ENCODE peak calls at places on chromosomes 3 and 15, in four cellular contexts. G is GM23248, I is left ventricle myocardium inferior, B is esophagus squamous epithelium. J is an unnamed sample.

GRCh38 chr3:190546881-190547510 is 33.1 kb downstream of the IL1RAP start:
- DNase-seq in G (no peak), I (no peak), B (no peak), J (no peak)

GRCh38 chr3:171187706-171188290 is 161.3 kb upstream of the SLC2A2 start:
- DNase-seq in G (peak), I (no peak), B (no peak), J (no peak)

GRCh38 chr3:194986208-194987043 is 284.5 kb downstream of the XXYLT1 start:
- DNase-seq in G (no peak), I (no peak), B (no peak), J (no peak)

GRCh38 chr3:12708584-12709192 is 44.8 kb upstream of the RAF1 start:
- DNase-seq in G (peak), I (peak), B (no peak), J (no peak)

GRCh38 chr3:11499144-11499543 is 144.6 kb downstream of the VGLL4 start:
- DNase-seq in G (peak), I (no peak), B (no peak), J (no peak)

GRCh38 chr15:73560501-73561117 is 72.6 kb downstream of the NPTN start:
- DNase-seq in G (peak), I (no peak), B (no peak), J (no peak)

GRCh38 chr15:77607894-77608261 is 24.8 kb downstream of the LINGO1 start:
- DNase-seq in G (no peak), I (no peak), B (no peak), J (no peak)

GRCh38 chr3:194782767-194783404 is 97.2 kb downstream of the FAM43A start:
- DNase-seq in G (peak), I (no peak), B (no peak), J (no peak)

GRCh38 chr3:30299674-30300423 is 306.6 kb upstream of the TGFBR2 start:
- DNase-seq in G (no peak), I (no peak), B (no peak), J (no peak)

GRCh38 chr3:24299236-24299635 is 195.4 kb downstream of the THRB start:
- DNase-seq in G (peak), I (no peak), B (no peak), J (no peak)

GRCh38 chr3:24303057-24303754 is 191.4 kb downstream of the THRB start:
- DNase-seq in G (no peak), I (no peak), B (no peak), J (no peak)

GRCh38 chr3:24302382-24302781 is 192.3 kb downstream of the THRB start:
- DNase-seq in G (no peak), I (no peak), B (no peak), J (no peak)

GRCh38 chr3:24300949-24301348 is 193.7 kb downstream of the THRB start:
- DNase-seq in G (no peak), I (no peak), B (no peak), J (no peak)

DNA sequence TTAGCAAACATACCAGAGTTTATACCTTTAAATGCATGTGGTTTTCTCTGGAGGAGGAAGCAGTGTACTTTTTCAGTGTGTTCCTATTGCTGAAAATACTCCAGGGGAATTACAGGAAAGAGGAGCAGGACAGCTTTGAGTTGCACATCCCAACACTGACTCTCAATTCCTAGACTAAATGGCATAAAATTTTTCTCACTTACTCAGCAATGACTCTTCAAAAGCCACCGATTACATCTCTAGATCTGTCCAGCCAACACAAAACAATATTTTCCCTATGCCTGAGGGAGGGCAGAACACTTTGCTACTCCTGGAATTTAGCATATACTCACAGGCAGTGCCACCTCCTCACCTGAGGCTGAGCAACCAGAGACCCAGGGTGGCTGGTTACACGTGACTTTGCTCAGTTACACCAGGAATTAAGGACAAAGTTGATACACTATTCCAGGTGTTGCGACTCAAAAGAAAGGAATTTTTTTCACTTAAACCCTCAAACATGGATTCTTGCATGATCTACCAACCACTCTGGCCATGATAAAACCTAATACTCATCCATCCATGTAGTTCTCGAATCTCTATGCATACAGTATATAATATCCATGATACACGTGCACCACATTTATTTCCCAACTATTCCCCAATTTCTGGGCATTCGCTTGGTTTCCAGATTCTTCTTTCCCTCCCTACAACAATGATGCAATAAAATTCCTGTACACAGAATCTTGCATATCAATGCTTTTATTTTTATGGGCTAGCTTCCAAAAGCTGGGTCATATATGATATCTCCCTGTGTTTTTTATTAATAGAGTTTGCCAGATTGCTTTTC is 194.6 kb downstream of the THRB start:
- DNase-seq in G (peak), I (no peak), B (no peak), J (no peak)
- H3K27ac ChIP-seq in G (peak), I (no peak), B (no peak), J (no peak)

GRCh38 chr15:37087050-37087691 is 13.2 kb downstream of the MEIS2 start:
- DNase-seq in G (no peak), I (no peak), B (no peak), J (no peak)
- H3K4me3 ChIP-seq in G (no peak), I (no peak), B (no peak), J (no peak)

GRCh38 chr3:42151596-42152145 is 60.5 kb downstream of the TRAK1 start:
- DNase-seq in G (peak), I (no peak), B (no peak), J (no peak)
- H3K27ac ChIP-seq in G (no peak), I (no peak), B (peak), J (no peak)

GRCh38 chr3:52223449-52224408 is 1.7 kb downstream of the TLR9 start:
- DNase-seq in G (no peak), I (no peak), B (no peak), J (no peak)

GRCh38 chr3:52227117-52227516 is 1.7 kb upstream of the TLR9 start:
- DNase-seq in G (no peak), I (no peak), B (no peak), J (no peak)

GRCh38 chr3:52227766-52228165 is 2.3 kb upstream of the TLR9 start:
- DNase-seq in G (no peak), I (no peak), B (no peak), J (no peak)

GRCh38 chr3:52226229-52226817 is 878 bp upstream of the TLR9 start:
- DNase-seq in G (no peak), I (no peak), B (no peak), J (no peak)

DNA sequence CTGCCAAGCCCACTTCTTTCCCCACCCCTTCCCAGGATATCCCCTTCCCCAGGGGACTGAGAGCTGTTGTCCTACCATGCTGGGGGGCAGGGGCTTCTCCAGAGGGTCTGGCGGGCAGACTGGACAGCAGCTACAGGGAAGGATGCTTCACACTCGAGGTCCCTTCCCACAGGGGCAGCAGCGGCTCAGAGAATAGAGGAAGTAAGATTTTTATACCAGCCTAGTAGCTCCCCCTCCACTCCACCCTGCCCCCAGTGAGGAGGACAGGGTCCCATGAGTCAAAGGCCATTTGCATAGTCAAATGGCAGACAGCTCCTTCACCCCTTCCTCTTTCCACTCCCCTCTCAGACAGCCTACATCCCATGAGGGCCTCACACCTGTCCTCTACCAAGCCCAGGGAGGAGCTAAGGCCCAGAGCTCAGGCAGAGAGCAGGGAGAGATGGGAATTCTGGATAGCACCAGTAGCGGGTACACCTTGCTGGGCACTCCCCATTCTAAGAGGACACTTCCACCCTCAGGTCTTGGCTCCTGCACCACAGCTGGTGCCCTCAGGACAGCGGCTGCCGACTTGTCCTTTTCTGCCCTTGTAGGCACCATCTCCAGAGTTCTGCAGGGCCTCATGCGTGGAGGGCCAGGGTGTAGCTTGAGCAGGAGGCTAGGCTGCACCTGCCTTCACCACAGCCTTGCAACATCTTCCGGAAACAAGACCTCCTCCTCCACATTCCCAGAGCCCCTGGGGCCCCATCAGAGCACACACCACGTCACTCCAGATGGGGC is at the start of gene TLR9:
- DNase-seq in G (no peak), I (no peak), B (no peak), J (no peak)
- H3K4me3 ChIP-seq in G (no peak), I (no peak), B (no peak), J (no peak)

GRCh38 chr3:9721698-9722057 is 9.9 kb upstream of the BRPF1 start:
- DNase-seq in G (no peak), I (no peak), B (no peak), J (no peak)
- H3K27ac ChIP-seq in G (no peak), I (no peak), B (no peak), J (no peak)

DNA sequence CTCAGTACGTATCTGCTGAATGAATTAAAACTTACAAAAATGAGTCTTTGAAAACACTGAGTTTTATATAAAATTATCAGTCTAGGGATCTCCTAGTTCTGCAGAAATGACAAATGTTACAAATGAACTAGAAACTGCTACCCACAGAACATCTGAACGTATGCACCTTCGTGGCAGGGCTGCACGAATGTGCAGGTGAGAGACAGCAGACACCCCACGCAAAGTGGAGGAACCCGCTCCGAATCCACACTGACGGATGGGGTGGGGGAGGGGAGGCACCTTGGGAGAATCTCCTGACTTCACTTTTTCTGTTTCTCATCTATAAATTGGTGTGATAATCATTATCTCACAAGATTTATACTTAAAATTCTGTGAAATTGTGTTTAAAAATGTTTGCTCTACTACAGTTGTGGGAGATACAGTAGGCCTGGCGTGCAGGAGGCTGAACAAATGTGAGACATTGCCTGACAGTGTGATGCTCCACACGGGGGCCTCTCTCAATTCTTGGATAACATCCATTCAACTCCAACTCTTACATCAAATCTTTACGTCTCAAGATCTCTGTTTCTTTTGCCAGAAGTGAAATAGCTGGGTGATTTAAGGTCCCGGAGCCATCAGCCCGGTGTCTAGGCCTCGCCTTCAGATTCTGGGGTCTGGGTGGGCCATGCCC is 86.9 kb downstream of the ATP10A start:
- DNase-seq in G (peak), I (no peak), B (no peak), J (no peak)
- H3K4me3 ChIP-seq in G (peak), I (no peak), B (no peak), J (no peak)

DNA sequence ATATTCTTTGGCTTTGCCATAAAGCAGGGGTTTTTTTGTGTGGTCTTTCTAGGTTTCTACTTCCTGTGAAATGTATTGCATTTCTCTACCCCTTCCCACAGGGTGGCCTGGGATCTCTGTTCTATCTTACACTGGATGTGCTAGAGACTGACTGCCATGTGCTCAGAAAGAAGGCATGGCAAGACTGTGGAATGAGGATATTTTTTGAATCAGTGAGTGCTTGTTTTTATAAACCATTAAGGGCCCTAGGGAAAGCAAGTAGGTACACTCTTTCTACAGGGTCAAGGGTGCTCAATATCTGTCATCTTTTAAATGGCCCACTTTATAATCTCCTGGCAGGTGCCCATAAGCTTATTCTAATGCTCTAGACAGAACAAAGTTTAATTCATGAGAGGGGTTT is 730 bp downstream of the FETUB start:
- DNase-seq in G (no peak), I (no peak), B (no peak), J (no peak)
- H3K27ac ChIP-seq in G (no peak), I (no peak), B (peak), J (no peak)

GRCh38 chr15:66748320-66748779 is 46.3 kb downstream of the SMAD6 start:
- DNase-seq in G (peak), I (no peak), B (no peak), J (no peak)

GRCh38 chr15:66746231-66746605 is 44.2 kb downstream of the SMAD6 start:
- DNase-seq in G (no peak), I (no peak), B (no peak), J (no peak)

GRCh38 chr15:66749841-66750575 is 48.0 kb downstream of the SMAD6 start:
- DNase-seq in G (peak), I (no peak), B (no peak), J (no peak)

GRCh38 chr15:66747223-66747622 is 45.2 kb downstream of the SMAD6 start:
- DNase-seq in G (no peak), I (no peak), B (no peak), J (no peak)

DNA sequence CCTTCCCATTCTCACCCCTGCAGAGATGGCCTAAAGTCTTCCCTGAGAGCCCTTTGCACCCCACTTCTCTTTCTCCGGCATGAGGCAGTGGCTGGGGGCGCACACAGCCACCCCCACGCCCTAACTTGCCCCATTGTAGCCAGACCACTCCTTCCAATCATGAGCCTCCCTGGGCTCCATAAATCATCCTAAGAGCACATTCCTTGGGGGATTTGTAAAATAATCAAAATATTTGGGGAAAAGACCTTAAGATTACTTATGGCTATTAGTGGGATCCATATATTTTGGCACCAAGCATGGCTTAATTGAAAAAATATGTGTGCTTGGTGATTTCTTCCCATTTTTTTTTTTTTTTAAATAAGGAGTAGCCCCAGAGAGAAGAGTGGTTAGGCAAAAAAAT is 45.8 kb downstream of the SMAD6 start:
- DNase-seq in G (no peak), I (no peak), B (no peak), J (no peak)
- H3K4me3 ChIP-seq in G (peak), I (no peak), B (no peak), J (no peak)

J was measured in effector memory CD4-positive, alpha-beta T cell.